ENCODE peak calls at places on chromosomes 5 and 9, in ten cellular contexts. S is pulmonary artery endothelial cell; E is GM23338; D is BJ; O is stimulated activated CD8-positive, alpha-beta memory T cell treated with anti-CD3 and anti-CD28 coated beads, Interleukin-7, amount 100 ng/mL, for 1 hour; R is sciatic nerve; C is GM18507; X is A549; P is CD8-positive, alpha-beta memory T cell; K is HTR-8/SVneo. J is an unnamed sample.

GRCh38 chr9:109012009-109012875 is 1.1 kb downstream of the CTNNAL1 start:
- DNase-seq in S (peak; percentile 64), E (peak; percentile 76), D (peak; percentile 74), O (peak; percentile 9), R (peak; percentile 65), C (no peak), X (peak; percentile 73), P (peak; percentile 10), K (peak; percentile 83), J (peak; percentile 93)

GRCh38 chr5:125868035-125868434 is 555.2 kb upstream of the GRAMD2B start:
- DNase-seq in S (no peak), E (no peak), D (no peak), O (no peak), R (no peak), C (no peak), X (no peak), P (no peak), K (no peak), J (no peak)

GRCh38 chr5:53418409-53418808 is 62.0 kb upstream of the FST start:
- DNase-seq in S (no peak), E (peak; percentile 73), D (no peak), O (no peak), R (no peak), C (no peak), X (no peak), P (no peak), K (no peak), J (no peak)

GRCh38 chr5:78841767-78842166 is 143.3 kb downstream of the ARSB start:
- DNase-seq in S (peak; percentile 20), E (no peak), D (no peak), O (no peak), R (no peak), C (no peak), X (no peak), P (no peak), K (no peak), J (no peak)

GRCh38 chr5:131628990-131629389 is 6.0 kb downstream of the RAPGEF6 start:
- DNase-seq in S (no peak), E (no peak), D (no peak), O (no peak), R (no peak), C (no peak), X (no peak), P (no peak), K (no peak), J (peak; percentile 42)

GRCh38 chr5:74575741-74576538 is 64.6 kb downstream of the ENC1 start:
- DNase-seq in S (peak; percentile 79), E (no peak), D (peak; percentile 42), O (no peak), R (no peak), C (no peak), X (peak; percentile 25), P (no peak), K (peak; percentile 70), J (peak; percentile 76)

GRCh38 chr9:17398351-17398750 is 180.5 kb upstream of the SH3GL2 start:
- DNase-seq in S (no peak), E (peak; percentile 6), D (no peak), O (no peak), R (no peak), C (no peak), X (no peak), P (no peak), K (no peak), J (peak; percentile 71)

GRCh38 chr5:104177651-104178050 is 615.1 kb upstream of the NUDT12 start:
- DNase-seq in S (no peak), E (no peak), D (no peak), O (no peak), R (no peak), C (no peak), X (no peak), P (no peak), K (no peak), J (no peak)

GRCh38 chr9:3809724-3810123 is 283.9 kb upstream of the RFX3 start:
- DNase-seq in S (no peak), E (no peak), D (no peak), O (no peak), R (no peak), C (no peak), X (no peak), P (no peak), K (peak; percentile 3), J (no peak)

GRCh38 chr5:125149503-125149902 is 403.1 kb upstream of the ZNF608 start:
- DNase-seq in S (no peak), E (no peak), D (no peak), O (no peak), R (no peak), C (no peak), X (no peak), P (no peak), K (no peak), J (peak; percentile 85)

GRCh38 chr5:111584651-111585050 is 72.3 kb upstream of the STARD4 start:
- DNase-seq in S (peak; percentile 64), E (no peak), D (no peak), O (no peak), R (no peak), C (no peak), X (no peak), P (no peak), K (peak; percentile 17), J (peak; percentile 84)

GRCh38 chr5:72486371-72486770 is 20.8 kb downstream of the ZNF366 start:
- DNase-seq in S (peak; percentile 78), E (no peak), D (peak; percentile 83), O (no peak), R (no peak), C (no peak), X (no peak), P (no peak), K (no peak), J (peak; percentile 46)

GRCh38 chr5:9624196-9624947 is 5.8 kb downstream of the TAS2R1 start:
- DNase-seq in S (no peak), E (no peak), D (no peak), O (no peak), R (no peak), C (no peak), X (no peak), P (no peak), K (no peak), J (peak; percentile 54)

GRCh38 chr9:99360026-99360425 is 137.9 kb downstream of the SEC61B start:
- DNase-seq in S (no peak), E (no peak), D (no peak), O (no peak), R (no peak), C (no peak), X (no peak), P (no peak), K (no peak), J (no peak)

GRCh38 chr9:34592895-34593601 is 3.5 kb upstream of the CNTFR start:
- DNase-seq in S (no peak), E (peak; percentile 74), D (no peak), O (no peak), R (peak; percentile 86), C (no peak), X (no peak), P (no peak), K (no peak), J (no peak)

GRCh38 chr5:132759114-132760042 is 12.2 kb downstream of the CCNI2 start:
- DNase-seq in S (no peak), E (no peak), D (no peak), O (no peak), R (no peak), C (no peak), X (no peak), P (no peak), K (no peak), J (no peak)

GRCh38 chr5:72956324-72957140 is 691 bp downstream of the FCHO2 start:
- DNase-seq in S (no peak), E (peak; percentile 53), D (no peak), O (peak; percentile 1), R (peak; percentile 76), C (no peak), X (peak; percentile 47), P (peak; percentile 18), K (peak; percentile 37), J (peak; percentile 65)

GRCh38 chr9:88988796-88989641 is 2.2 kb upstream of the S1PR3 start:
- DNase-seq in S (no peak), E (no peak), D (peak; percentile 24), O (no peak), R (no peak), C (no peak), X (no peak), P (no peak), K (no peak), J (peak; percentile 81)

GRCh38 chr5:122498163-122498562 is 186.1 kb downstream of the SNCAIP start:
- DNase-seq in S (no peak), E (peak; percentile 87), D (no peak), O (no peak), R (no peak), C (no peak), X (no peak), P (no peak), K (no peak), J (peak; percentile 27)

GRCh38 chr5:177403194-177403825 is 2.8 kb upstream of the PFN3 start:
- DNase-seq in S (no peak), E (peak; percentile 65), D (no peak), O (no peak), R (no peak), C (no peak), X (peak; percentile 54), P (peak; percentile 57), K (no peak), J (peak; percentile 29)

GRCh38 chr5:89662499-89662898 is 747.1 kb downstream of the CETN3 start:
- DNase-seq in S (no peak), E (no peak), D (no peak), O (no peak), R (no peak), C (no peak), X (no peak), P (no peak), K (no peak), J (no peak)

GRCh38 chr5:43556857-43557593 is at the start of gene PAIP1:
- DNase-seq in S (peak; percentile 63), E (peak; percentile 87), D (no peak), O (peak; percentile 65), R (peak; percentile 88), C (peak; percentile 71), X (peak; percentile 75), P (peak; percentile 73), K (peak; percentile 90), J (peak; percentile 90)

GRCh38 chr9:97714435-97714834 is 17.3 kb upstream of the XPA start:
- DNase-seq in S (no peak), E (no peak), D (peak; percentile 86), O (no peak), R (no peak), C (no peak), X (no peak), P (no peak), K (peak; percentile 46), J (peak; percentile 61)

GRCh38 chr5:138077064-138077696 is 6.7 kb upstream of the WNT8A start:
- DNase-seq in S (peak; percentile 20), E (peak; percentile 86), D (no peak), O (peak; percentile 10), R (peak; percentile 84), C (peak; percentile 20), X (peak; percentile 78), P (peak; percentile 30), K (peak; percentile 74), J (peak; percentile 71)

GRCh38 chr5:119078071-119078846 is 7.4 kb downstream of the DMXL1 start:
- DNase-seq in S (no peak), E (no peak), D (no peak), O (no peak), R (no peak), C (no peak), X (no peak), P (no peak), K (no peak), J (no peak)

GRCh38 chr5:98424681-98425454 is 348.6 kb upstream of the RGMB start:
- DNase-seq in S (no peak), E (no peak), D (peak; percentile 57), O (no peak), R (no peak), C (no peak), X (no peak), P (no peak), K (no peak), J (peak; percentile 35)

GRCh38 chr5:142737169-142737568 is 33.0 kb upstream of the ARHGAP26 start:
- DNase-seq in S (no peak), E (no peak), D (no peak), O (no peak), R (no peak), C (no peak), X (no peak), P (no peak), K (no peak), J (no peak)

GRCh38 chr5:150139334-150139733 is 16.3 kb downstream of the PDGFRB start:
- DNase-seq in S (no peak), E (no peak), D (no peak), O (no peak), R (no peak), C (no peak), X (no peak), P (no peak), K (no peak), J (peak; percentile 57)